ENCODE peak calls at places on chromosomes 4 and X, in eight cellular contexts. E is T-helper 1 cell, R is RWPE1, I is posterior vena cava, N is transverse colon, V is IMR-90, U is omental fat pad, M is EH. X is an unnamed sample.
A peak's percentile ranks its signal among the peaks of the same experiment; 100 is the strongest.

GRCh38 chrX:34631826-34632225 is 25.3 kb downstream of the TMEM47 start:
- DNase-seq in E (no peak), R (no peak), I (no peak), N (no peak), V (peak; percentile 30), U (no peak), M (peak; percentile 46), X (no peak)

GRCh38 chr4:99038213-99038612 is 42.7 kb downstream of the METAP1 start:
- DNase-seq in E (no peak), R (no peak), I (no peak), N (no peak), V (no peak), U (no peak), M (no peak), X (no peak)

GRCh38 chrX:2391869-2392606 is 108.7 kb downstream of the DHRSX start:
- DNase-seq in E (no peak), R (peak; percentile 88), I (no peak), N (no peak), V (peak; percentile 82), U (no peak), M (peak; percentile 93), X (peak; percentile 93)

GRCh38 chrX:139882299-139882698 is 50.6 kb downstream of the ATP11C start:
- DNase-seq in E (no peak), R (no peak), I (no peak), N (no peak), V (no peak), U (no peak), M (peak; percentile 62), X (no peak)

GRCh38 chrX:47581731-47582647 is at the start of gene TIMP1:
- DNase-seq in E (peak; percentile 87), R (peak; percentile 91), I (peak; percentile 98), N (peak; percentile 82), V (peak; percentile 93), U (peak; percentile 71), M (peak; percentile 96), X (peak; percentile 76)

GRCh38 chr4:185134176-185134869 is 8.7 kb upstream of the SLC25A4 start:
- DNase-seq in E (peak; percentile 48), R (peak; percentile 49), I (no peak), N (no peak), V (peak; percentile 61), U (no peak), M (peak; percentile 60), X (no peak)

GRCh38 chr4:4637710-4638109 is 95.9 kb upstream of the STX18 start:
- DNase-seq in E (peak; percentile 57), R (no peak), I (no peak), N (no peak), V (no peak), U (no peak), M (no peak), X (peak; percentile 37)

GRCh38 chr4:52751349-52751911 is at the start of gene ERVMER34-1:
- DNase-seq in E (no peak), R (peak; percentile 81), I (no peak), N (peak; percentile 62), V (no peak), U (peak; percentile 26), M (peak; percentile 44), X (peak; percentile 76)

GRCh38 chrX:105975382-105975781 is 63.1 kb downstream of the SERPINA7 start:
- DNase-seq in E (no peak), R (no peak), I (no peak), N (no peak), V (peak; percentile 1), U (no peak), M (no peak), X (peak; percentile 2)

X was measured in foreskin keratinocyte.